ENCODE peak calls at places on chromosomes 5 and 9, in seven cellular contexts. K is WERI-Rb-1, A is mammary epithelial cell, T is heart right ventricle, D is psoas muscle, Q is transverse colon, Z is brain microvascular endothelial cell. B is an unnamed sample.

GRCh38 chr5:172414618-172415599 is 39.4 kb downstream of the SH3PXD2B start:
- DNase-seq in A (no peak), Z (no peak), D (peak; percentile 78), K (no peak), T (no peak), Q (peak; percentile 47), B (peak; percentile 67)

GRCh38 chr5:89930591-89931383 is 478.8 kb downstream of the CETN3 start:
- DNase-seq in T (no peak), K (no peak), Q (no peak), D (no peak), Z (peak; percentile 18), A (peak; percentile 60), B (no peak)

GRCh38 chr9:94950040-94950732 is 223.7 kb downstream of the AOPEP start:
- DNase-seq in T (no peak), Q (no peak), Z (no peak), D (no peak), A (no peak), K (no peak), B (no peak)

GRCh38 chr5:80915716-80916115 is 44.4 kb upstream of the RASGRF2 start:
- DNase-seq in T (no peak), K (no peak), D (no peak), Q (no peak), Z (peak; percentile 20), A (peak; percentile 8), B (no peak)

GRCh38 chr5:11878846-11879245 is 25.4 kb downstream of the CTNND2 start:
- DNase-seq in A (no peak), T (no peak), K (no peak), D (no peak), Z (no peak), Q (no peak), B (peak; percentile 21)

GRCh38 chr5:79974896-79975295 is 16.2 kb downstream of the MTX3 start:
- DNase-seq in Q (no peak), Z (no peak), D (no peak), T (no peak), K (no peak), A (peak; percentile 80), B (no peak)

GRCh38 chr5:52497133-52497693 is 290.5 kb upstream of the ITGA1 start:
- DNase-seq in T (no peak), D (no peak), A (no peak), Q (no peak), Z (no peak), K (no peak), B (no peak)

GRCh38 chr9:137138701-137139467 is at the start of gene GRIN1:
- DNase-seq in T (no peak), Z (no peak), A (no peak), Q (no peak), D (no peak), K (no peak), B (no peak)

GRCh38 chr5:143176048-143176447 is 227.4 kb downstream of the NR3C1 start:
- DNase-seq in T (no peak), A (no peak), Q (no peak), K (no peak), D (no peak), Z (no peak), B (no peak)

GRCh38 chr9:129284607-129285291 is 106.7 kb upstream of the IER5L start:
- DNase-seq in T (no peak), D (peak; percentile 32), Z (no peak), K (no peak), Q (no peak), A (no peak), B (no peak)

GRCh38 chr5:119943148-119943547 is 313.8 kb downstream of the FAM170A start:
- DNase-seq in D (no peak), A (no peak), T (no peak), Z (peak; percentile 9), Q (no peak), K (no peak), B (no peak)

GRCh38 chr5:176980818-176981217 is 25.8 kb downstream of the UIMC1 start:
- DNase-seq in Q (no peak), D (no peak), Z (no peak), K (no peak), A (no peak), T (no peak), B (no peak)

GRCh38 chr5:176794509-176794908 is 15.8 kb upstream of the UNC5A start:
- DNase-seq in Q (no peak), A (no peak), Z (no peak), T (no peak), D (no peak), K (no peak), B (no peak)

GRCh38 chr5:177194278-177194677 is 60.7 kb downstream of the NSD1 start:
- DNase-seq in Q (no peak), K (no peak), D (no peak), T (no peak), Z (peak; percentile 84), A (peak; percentile 80), B (no peak)

GRCh38 chr5:120160120-120160895 is 303.8 kb upstream of the PRR16 start:
- DNase-seq in K (no peak), A (peak; percentile 85), D (no peak), Q (no peak), Z (peak; percentile 27), T (no peak), B (no peak)

GRCh38 chr5:6396043-6396442 is 17.7 kb upstream of the MED10 start:
- DNase-seq in Z (no peak), Q (no peak), K (no peak), A (no peak), D (no peak), T (no peak), B (no peak)

GRCh38 chr5:147396070-147396469 is 113.8 kb downstream of the DPYSL3 start:
- DNase-seq in T (peak; percentile 48), Z (no peak), Q (no peak), A (no peak), D (peak; percentile 73), K (no peak), B (peak; percentile 54)

GRCh38 chr5:67283988-67284457 is 87.4 kb upstream of the CD180 start:
- DNase-seq in T (no peak), D (no peak), K (no peak), A (no peak), Z (no peak), Q (no peak), B (no peak)

GRCh38 chr9:257957-258356 is 43.3 kb downstream of the DOCK8 start:
- DNase-seq in T (no peak), Q (no peak), D (no peak), A (no peak), K (no peak), Z (no peak), B (no peak)

GRCh38 chr9:136949817-136950655 is 2.0 kb upstream of the LCN12 start:
- DNase-seq in D (peak; percentile 96), Q (peak; percentile 98), Z (peak; percentile 81), K (peak; percentile 98), T (peak; percentile 96), A (peak; percentile 87), B (peak; percentile 97)

GRCh38 chr9:75658301-75658919 is 232.1 kb upstream of the PCSK5 start:
- DNase-seq in K (no peak), Q (no peak), A (no peak), T (no peak), D (no peak), Z (no peak), B (no peak)

GRCh38 chr5:150376799-150377771 is 19.6 kb downstream of the TCOF1 start:
- DNase-seq in T (no peak), D (no peak), Q (no peak), Z (peak; percentile 20), K (no peak), A (no peak), B (no peak)

GRCh38 chr5:150377964-150378694 is 20.6 kb downstream of the TCOF1 start:
- DNase-seq in Q (no peak), A (peak; percentile 66), Z (peak; percentile 75), T (no peak), K (peak; percentile 29), D (no peak), B (no peak)

GRCh38 chr5:150372626-150373025 is 15.1 kb downstream of the TCOF1 start:
- DNase-seq in Z (no peak), K (no peak), D (no peak), T (no peak), Q (no peak), A (no peak), B (no peak)

GRCh38 chr5:150374651-150375050 is 17.2 kb downstream of the TCOF1 start:
- DNase-seq in K (no peak), D (no peak), A (no peak), Q (no peak), Z (no peak), T (no peak), B (no peak)
- H3K36me3 ChIP-seq in K (peaks cover 100% of the 10 kb centered on the region), D (peaks cover 100% of the 10 kb centered on the region), A (peaks cover 32% of the 10 kb centered on the region), Q (peaks cover 69% of the 10 kb centered on the region), Z (peaks cover 73% of the 10 kb centered on the region), T (peaks cover 8% of the 10 kb centered on the region), B (peaks cover 100% of the 10 kb centered on the region)

DNA sequence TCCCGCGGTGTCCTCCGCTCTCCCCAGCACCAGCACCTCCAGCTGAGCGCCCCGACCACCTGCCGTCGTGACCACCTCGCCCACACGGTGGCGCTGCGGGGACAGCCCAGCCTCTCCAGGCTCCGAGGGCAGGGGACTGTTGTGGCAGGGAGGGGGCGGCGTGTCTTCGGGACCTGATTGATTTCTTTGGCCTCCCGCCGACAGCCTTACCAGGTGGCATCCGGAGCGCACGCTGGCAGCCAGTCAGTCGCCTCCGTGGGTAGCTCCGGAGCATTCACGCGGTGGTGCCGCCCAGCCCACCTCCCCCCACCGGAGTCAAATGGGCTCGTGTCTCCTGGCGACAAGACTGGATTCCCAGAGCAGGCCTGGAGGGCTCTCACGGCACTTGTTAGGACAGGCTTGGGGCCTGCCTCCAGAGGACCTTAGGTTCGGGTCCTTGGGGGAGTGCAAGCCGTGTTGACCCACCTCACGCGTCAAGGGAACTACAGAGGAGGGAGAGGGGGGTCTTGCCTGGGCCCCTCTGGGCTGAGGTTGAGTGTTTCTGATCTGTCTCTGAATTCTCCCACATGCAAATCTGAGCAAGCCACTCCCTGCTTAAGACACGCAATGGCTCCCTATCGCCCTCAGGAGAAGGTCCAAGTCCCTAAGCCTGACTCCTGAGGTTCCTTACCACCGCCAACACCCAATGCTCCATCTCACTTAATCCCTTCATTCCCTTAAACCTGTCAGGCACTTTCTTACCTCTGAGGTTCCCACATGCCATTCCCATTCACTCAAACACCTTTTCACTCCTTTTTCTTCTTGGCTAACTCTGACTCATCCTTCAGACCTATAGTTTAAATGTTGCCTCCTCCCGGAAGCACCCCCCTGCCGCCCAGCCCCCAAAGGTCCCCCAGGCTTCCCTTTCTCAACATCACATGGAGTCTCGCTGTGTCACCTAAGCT is 51.2 kb upstream of the GGTA1 start:
- DNase-seq in T (peak; percentile 85), Q (peak; percentile 80), Z (peak; percentile 54), A (peak; percentile 56), D (peak; percentile 92), K (peak; percentile 94), B (peak; percentile 85)
- H3K27ac ChIP-seq in T (no peak overlapping the region), Q (no peak overlapping the region), Z (no peak overlapping the region), A (no peak overlapping the region), D (peak overlapping the region; percentile 44), K (peak overlapping the region; percentile 53), B (no peak overlapping the region)

DNA sequence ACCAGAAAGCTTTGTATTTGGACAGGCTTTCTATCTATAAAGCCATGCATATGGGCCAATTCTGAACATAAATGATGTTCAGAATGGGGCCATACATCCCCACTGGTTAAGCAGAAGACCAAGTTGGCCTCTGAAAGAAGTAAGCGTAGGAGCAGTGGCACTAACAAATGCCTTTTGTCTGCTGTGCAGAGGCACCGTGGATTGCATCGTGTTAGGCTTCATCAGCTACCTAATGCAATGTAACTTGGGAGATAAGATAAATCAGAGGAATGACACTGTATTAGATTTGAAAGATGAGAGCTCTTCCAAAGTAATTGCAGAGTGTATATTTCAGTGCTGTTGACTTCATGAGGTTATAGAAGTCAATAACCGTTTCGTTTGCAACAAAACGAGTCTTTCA is 148.1 kb downstream of the PARP8 start:
- DNase-seq in D (no peak), Z (no peak), Q (no peak), K (no peak), A (no peak), T (no peak), B (no peak)
- H3K36me3 ChIP-seq in D (peaks cover 4% of the 10 kb centered on the region), Z (no peaks in the 10 kb centered on the region), Q (no peaks in the 10 kb centered on the region), K (no peaks in the 10 kb centered on the region), A (peaks cover 2% of the 10 kb centered on the region), T (no peaks in the 10 kb centered on the region), B (peaks cover 35% of the 10 kb centered on the region)

GRCh38 chr5:74542477-74542876 is 98.1 kb downstream of the ENC1 start:
- DNase-seq in D (no peak), Q (no peak), K (no peak), A (peak; percentile 81), T (no peak), Z (no peak), B (no peak)
- H3K27ac ChIP-seq in D (no peak overlapping the region), Q (no peak overlapping the region), K (no peak overlapping the region), A (peak overlapping the region; percentile 92), T (no peak overlapping the region), Z (peak overlapping the region; percentile 90), B (no peak overlapping the region)

B was measured in heart left ventricle.